ENCODE peak calls at places on chromosomes 11 and 22, in nine cellular contexts. M is MM.1S; A is CD4-positive, alpha-beta T cell; U is heart left ventricle; N is colonic mucosa; J is H9; C is cardiac muscle cell; F is CD8-positive, alpha-beta T cell; L is lung. T is an unnamed sample. For H3K27me3, the result is how much of the 10 kb centered on the place peaks cover.

GRCh38 chr11:128279861-128280260 is 307.5 kb downstream of the ETS1 start:
- DNase-seq in M (no peak), A (no peak), U (no peak), N (no peak), J (no peak), C (peak), F (no peak), L (no peak), T (no peak)

GRCh38 chr11:103581680-103582265 is 454.7 kb upstream of the DDI1 start:
- DNase-seq in M (no peak), A (no peak), U (no peak), N (no peak), J (no peak), C (no peak), F (no peak), L (no peak), T (no peak)

GRCh38 chr11:101202614-101203013 is 73.0 kb upstream of the PGR start:
- DNase-seq in M (no peak), A (no peak), U (no peak), N (no peak), J (no peak), C (no peak), F (no peak), L (no peak), T (no peak)

GRCh38 chr11:130476200-130476921 is 27.9 kb downstream of the ADAMTS15 start:
- DNase-seq in M (no peak), A (no peak), U (peak), N (peak), J (no peak), C (no peak), F (no peak), L (no peak), T (no peak)

GRCh38 chr11:57432714-57433163 is 5.8 kb upstream of the SLC43A3 start:
- DNase-seq in M (no peak), A (no peak), U (no peak), N (no peak), J (no peak), C (peak), F (no peak), L (peak), T (peak)

GRCh38 chr11:17603056-17603825 is 56.2 kb downstream of the OTOG start:
- DNase-seq in M (no peak), A (no peak), U (no peak), N (peak), J (no peak), C (no peak), F (no peak), L (peak), T (no peak)

GRCh38 chr11:116533186-116533825 is 239.5 kb downstream of the BUD13 start:
- DNase-seq in M (no peak), A (no peak), U (no peak), N (no peak), J (no peak), C (no peak), F (no peak), L (no peak), T (no peak)

GRCh38 chr22:45738206-45738605 is 66.6 kb downstream of the ATXN10 start:
- DNase-seq in M (no peak), A (no peak), U (no peak), N (no peak), J (no peak), C (no peak), F (no peak), L (no peak), T (no peak)

GRCh38 chr22:44519895-44520294 is 21.9 kb upstream of the RTL6 start:
- DNase-seq in M (no peak), A (no peak), U (peak), N (no peak), J (no peak), C (no peak), F (no peak), L (no peak), T (no peak)

GRCh38 chr11:130157111-130157510 is 2.5 kb upstream of the ST14 start:
- DNase-seq in M (no peak), A (no peak), U (no peak), N (no peak), J (no peak), C (peak), F (no peak), L (no peak), T (no peak)

GRCh38 chr11:106397787-106398355 is 320.4 kb downstream of the AASDHPPT start:
- DNase-seq in M (no peak), A (no peak), U (no peak), N (no peak), J (no peak), C (no peak), F (no peak), L (no peak), T (no peak)

GRCh38 chr22:39962071-39962470 is 1.9 kb downstream of the TMA7B start:
- DNase-seq in M (no peak), A (no peak), U (no peak), N (no peak), J (no peak), C (no peak), F (no peak), L (no peak), T (no peak)

GRCh38 chr11:76592025-76592914 is 78.3 kb downstream of the LRRC32 start:
- DNase-seq in M (no peak), A (no peak), U (no peak), N (peak), J (no peak), C (no peak), F (no peak), L (no peak), T (no peak)

GRCh38 chr11:119734788-119735187 is 5.8 kb upstream of the NECTIN1 start:
- DNase-seq in M (no peak), A (no peak), U (no peak), N (peak), J (no peak), C (no peak), F (no peak), L (no peak), T (no peak)

DNA sequence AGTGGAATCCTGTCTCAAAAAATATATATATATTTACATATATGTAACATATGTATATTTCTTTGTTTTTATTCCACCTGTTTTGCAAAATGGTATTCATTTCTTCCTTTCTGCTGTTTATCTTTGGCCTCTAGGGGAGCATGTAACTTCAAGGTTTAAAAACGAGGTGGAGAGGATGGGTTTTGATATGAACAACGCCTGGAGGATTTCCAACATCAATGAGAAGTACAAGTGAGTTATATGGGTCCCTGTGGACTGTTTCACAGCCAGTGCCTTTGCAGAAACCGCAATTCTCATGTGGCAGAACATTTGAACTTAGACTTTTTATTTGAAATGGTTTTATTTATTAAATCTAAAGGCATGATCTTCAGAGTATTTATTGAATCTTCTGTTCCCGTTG is 81.6 kb upstream of the HORMAD2 start:
- DNase-seq in M (no peak), A (no peak), U (no peak), N (no peak), J (no peak), C (no peak), F (no peak), L (no peak), T (no peak)
- TF ChIP-seq CTCF in M (peak), A (no peak), U (no peak), N (no peak), J (peak), C (no peak), F (no peak), L (no peak), T (peak)

GRCh38 chr22:32684822-32685187 is 116.7 kb upstream of the TIMP3 start:
- DNase-seq in M (no peak), A (no peak), U (no peak), N (no peak), J (no peak), C (peak), F (no peak), L (no peak), T (no peak)
- H3K27me3 ChIP-seq in M (under half), A (under half), U (under half), N (under half), J (under half), C (under half), F (under half), L (under half), T (under half)

DNA sequence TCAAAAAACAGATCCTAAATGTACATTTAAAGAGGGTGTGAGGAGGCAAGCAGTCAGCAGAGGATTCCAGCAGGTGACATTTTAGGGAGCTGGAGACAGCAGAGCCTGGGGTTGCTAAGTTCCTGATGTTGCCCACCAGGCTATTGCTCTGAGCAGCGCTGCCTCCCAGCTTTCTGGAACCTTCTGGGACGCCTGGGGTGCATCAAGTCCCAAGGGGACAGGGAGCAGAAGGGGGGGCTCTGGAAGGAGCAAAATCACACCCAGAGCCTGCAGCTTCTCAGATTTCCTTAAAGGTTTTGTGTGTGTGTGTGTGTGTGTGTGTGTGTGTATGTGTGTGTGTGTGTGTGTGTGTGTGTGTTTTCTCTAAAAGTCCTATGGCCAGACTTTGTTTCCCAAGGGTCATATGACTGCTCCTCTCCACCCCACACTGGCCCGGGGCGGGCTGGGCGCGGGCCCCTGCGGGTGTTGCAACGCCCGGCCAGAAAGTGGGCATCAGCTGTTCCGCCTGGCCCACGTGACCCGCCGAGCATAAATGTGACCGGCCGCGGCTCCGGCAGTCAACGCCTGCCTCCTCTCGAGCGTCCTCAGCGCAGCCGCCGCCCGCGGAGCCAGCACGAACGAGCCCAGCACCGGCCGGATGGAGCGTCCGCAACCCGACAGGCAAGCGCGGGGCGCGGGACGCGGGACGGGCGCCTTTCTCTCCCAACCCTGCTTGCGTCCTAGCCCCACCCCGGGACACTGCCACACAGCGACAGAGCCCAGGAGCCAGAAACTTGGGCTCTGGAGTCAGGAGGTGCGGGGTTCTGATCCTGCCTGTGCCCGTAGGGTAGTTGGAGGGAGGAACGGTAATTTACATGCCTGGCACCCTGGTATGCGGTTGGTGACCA is at the start of gene HMOX1:
- DNase-seq in M (peak), A (peak), U (peak), N (peak), J (peak), C (peak), F (peak), L (peak), T (no peak)
- TF ChIP-seq CTCF in M (peak), A (no peak), U (no peak), N (no peak), J (no peak), C (peak), F (no peak), L (no peak), T (no peak)

DNA sequence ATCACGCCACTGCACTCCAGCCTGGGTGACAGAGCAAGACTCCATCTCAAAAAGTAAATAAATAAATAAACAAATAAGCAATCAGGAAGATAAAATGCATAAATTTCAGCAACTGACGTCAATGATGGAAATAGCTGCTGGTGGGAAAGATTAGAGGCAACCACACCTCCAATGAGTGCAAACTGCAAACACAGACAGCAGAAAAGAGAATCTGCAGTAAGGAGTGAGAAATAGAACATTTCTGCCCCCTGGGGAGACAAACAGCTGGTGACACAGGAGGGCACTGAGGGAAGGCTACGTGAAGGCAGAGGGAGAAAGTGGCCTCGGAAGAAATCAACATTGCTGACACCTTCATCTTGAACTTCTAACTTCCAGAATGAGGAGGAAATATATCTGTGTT is 6.5 kb downstream of the PI4KA start:
- DNase-seq in M (no peak), A (no peak), U (no peak), N (no peak), J (no peak), C (no peak), F (no peak), L (no peak), T (no peak)
- H3K27me3 ChIP-seq in M (under half), A (under half), U (under half), N (under half), J (under half), C (under half), F (under half), L (under half), T (under half)

DNA sequence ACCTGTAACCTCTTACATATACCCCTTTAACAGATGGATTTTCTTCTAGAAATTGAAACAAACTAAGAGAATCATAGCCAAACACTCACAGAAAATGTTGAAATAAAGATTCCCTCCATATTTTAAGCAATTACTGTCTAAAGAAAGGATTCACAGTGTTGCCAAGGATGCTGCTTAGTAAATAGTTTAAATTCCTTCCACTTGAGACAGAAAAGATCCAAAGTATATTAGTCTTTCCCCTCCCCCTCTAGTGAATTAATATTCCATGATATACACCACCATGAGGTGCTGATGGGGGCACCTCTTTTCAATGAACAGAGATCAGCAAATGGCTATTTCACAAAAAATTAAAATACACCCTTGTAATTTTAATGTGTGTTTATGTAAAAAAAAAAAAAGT is 186.8 kb downstream of the SOX6 start:
- DNase-seq in M (no peak), A (no peak), U (no peak), N (no peak), J (no peak), C (peak), F (no peak), L (no peak), T (no peak)
- TF ChIP-seq CTCF in M (no peak), A (no peak), U (no peak), N (no peak), J (no peak), C (no peak), F (no peak), L (no peak), T (no peak)

GRCh38 chr11:64510759-64511158 is 80.3 kb upstream of the SLC22A12 start:
- DNase-seq in M (no peak), A (no peak), U (no peak), N (no peak), J (no peak), C (no peak), F (no peak), L (no peak), T (no peak)

GRCh38 chr11:64516226-64516625 is 74.8 kb upstream of the SLC22A12 start:
- DNase-seq in M (no peak), A (no peak), U (no peak), N (peak), J (peak), C (no peak), F (no peak), L (no peak), T (no peak)

GRCh38 chr11:64511966-64512365 is 79.1 kb upstream of the SLC22A12 start:
- DNase-seq in M (no peak), A (no peak), U (no peak), N (no peak), J (no peak), C (no peak), F (no peak), L (no peak), T (no peak)

GRCh38 chr11:64518928-64519327 is 72.1 kb upstream of the SLC22A12 start:
- DNase-seq in M (no peak), A (no peak), U (no peak), N (no peak), J (no peak), C (no peak), F (no peak), L (no peak), T (no peak)

DNA sequence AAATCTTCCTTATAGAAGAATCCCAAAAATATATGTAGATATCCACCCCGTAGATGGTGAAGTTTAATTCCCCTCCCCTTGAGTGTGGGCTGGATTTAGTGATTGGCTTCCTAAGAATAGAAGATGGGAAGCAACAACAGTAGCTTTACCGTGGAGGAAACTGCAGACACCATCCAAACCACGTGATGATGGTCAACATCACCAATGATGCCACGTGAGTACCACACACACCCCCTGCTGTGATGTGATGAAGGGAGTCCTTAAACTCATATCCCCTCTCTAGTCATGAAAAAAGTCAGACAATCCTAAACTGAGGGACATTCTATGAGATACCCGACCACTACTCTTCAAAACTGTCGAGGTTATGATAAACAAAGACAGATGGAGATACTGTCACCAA is 76.4 kb upstream of the SLC22A12 start:
- DNase-seq in M (no peak), A (no peak), U (no peak), N (no peak), J (no peak), C (no peak), F (no peak), L (no peak), T (no peak)
- H3K27me3 ChIP-seq in M (half or more), A (under half), U (under half), N (under half), J (under half), C (under half), F (under half), L (under half), T (under half)

DNA sequence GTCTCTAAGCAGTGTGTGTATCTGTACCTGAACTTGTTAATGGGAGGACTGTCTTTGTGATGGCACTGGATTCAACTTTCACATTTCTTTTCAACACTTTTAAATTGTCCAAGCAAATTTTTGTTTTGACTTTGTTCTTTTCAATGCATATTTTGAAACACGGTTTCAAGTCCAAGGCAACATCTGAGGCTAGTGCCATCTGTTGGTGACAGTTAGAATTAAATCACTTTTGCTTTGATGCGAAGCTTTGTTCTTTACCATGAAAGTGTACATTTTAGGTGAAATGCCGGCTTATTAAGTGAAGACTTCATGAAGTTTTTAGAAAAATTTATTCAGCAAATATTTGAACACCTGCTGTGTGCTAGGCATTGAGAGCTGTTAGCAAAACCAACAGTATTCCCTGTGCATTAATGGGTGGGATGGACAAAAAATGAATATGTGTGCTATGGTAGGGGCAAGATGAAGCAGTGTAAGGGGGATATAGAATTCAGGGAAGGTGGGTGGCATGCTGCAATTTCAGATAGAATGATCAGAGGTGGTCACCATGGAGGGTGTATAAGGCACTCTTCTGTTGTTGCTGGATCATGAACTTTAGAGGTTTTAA is 70.2 kb downstream of the DDX10 start:
- DNase-seq in M (peak), A (no peak), U (no peak), N (no peak), J (no peak), C (peak), F (no peak), L (no peak), T (no peak)
- TF ChIP-seq CTCF in M (peak), A (peak), U (peak), N (peak), J (peak), C (peak), F (peak), L (peak), T (peak)

GRCh38 chr11:85653048-85653447 is 5.3 kb downstream of the TMEM126A start:
- DNase-seq in M (no peak), A (no peak), U (no peak), N (no peak), J (no peak), C (no peak), F (no peak), L (no peak), T (no peak)
- H3K27me3 ChIP-seq in M (under half), A (under half), U (under half), N (under half), J (under half), C (under half), F (under half), L (under half), T (under half)

GRCh38 chr11:75574698-75575265 is 12.7 kb downstream of the SERPINH1 start:
- DNase-seq in M (no peak), A (no peak), U (no peak), N (no peak), J (peak), C (no peak), F (no peak), L (no peak), T (no peak)
- TF ChIP-seq CTCF in M (no peak), A (no peak), U (peak), N (no peak), J (peak), C (peak), F (no peak), L (no peak), T (no peak)

DNA sequence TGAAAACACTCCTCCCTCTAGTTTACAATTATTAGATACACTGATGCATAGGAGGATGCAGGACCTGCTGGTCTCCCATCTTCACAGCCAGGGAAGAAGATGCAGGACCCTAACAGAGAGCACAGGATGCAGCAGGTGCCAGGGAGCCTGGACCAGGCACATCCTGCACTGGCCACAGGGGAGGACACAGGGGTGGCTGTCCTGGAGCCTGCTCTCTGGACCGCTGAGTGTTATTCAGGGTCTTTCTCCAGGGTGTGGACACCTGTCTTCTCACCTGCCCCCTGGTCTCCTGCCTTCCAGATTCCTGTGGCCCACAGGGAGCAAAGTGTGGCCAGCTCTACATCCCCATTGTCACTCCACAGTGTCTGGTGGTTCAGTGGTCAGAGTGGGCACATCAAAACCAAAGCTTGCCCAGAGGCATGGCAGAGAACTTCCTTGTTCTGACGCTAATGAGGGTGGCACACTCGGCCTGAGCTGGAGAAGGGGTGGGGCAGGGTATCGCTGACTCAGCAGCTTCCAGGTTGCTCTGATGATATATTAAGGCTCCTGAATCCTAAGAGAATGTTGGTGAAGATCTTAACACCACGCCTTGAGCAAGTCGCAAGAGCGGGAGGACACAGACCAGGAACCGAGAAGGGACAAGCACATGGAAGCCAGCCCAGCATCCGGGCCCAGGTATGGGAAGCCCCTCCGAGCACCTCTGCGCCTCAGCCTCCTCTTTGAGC is at the start of gene APOBEC3A:
- DNase-seq in M (no peak), A (no peak), U (peak), N (peak), J (peak), C (no peak), F (no peak), L (no peak), T (no peak)
- H3K27me3 ChIP-seq in M (under half), A (under half), U (under half), N (under half), J (under half), C (under half), F (under half), L (under half), T (under half)